ENCODE peak calls at places on chromosomes 1 and 21, in six cellular contexts. W, D, R, F, M and A are unnamed samples.

GRCh38 chr1:50808296-50808695 is 151.8 kb downstream of the FAF1 start:
- DNase-seq in M (no peak), D (no peak), F (no peak), R (no peak), W (no peak), A (no peak)

GRCh38 chr1:71427066-71427465 is 346.2 kb upstream of the ZRANB2 start:
- DNase-seq in D (no peak), W (no peak), F (no peak), R (no peak), M (no peak), A (no peak)

GRCh38 chr21:35423694-35424093 is 374.6 kb upstream of the RUNX1 start:
- DNase-seq in M (no peak), D (peak; percentile 76), W (no peak), F (peak; percentile 48), R (no peak), A (no peak)

GRCh38 chr1:27634982-27635362 is at the start of gene FGR:
- DNase-seq in R (no peak), D (no peak), M (no peak), W (no peak), F (no peak), A (no peak)

GRCh38 chr1:156310962-156311361 is 11.9 kb upstream of the VHLL start:
- DNase-seq in W (no peak), R (no peak), D (peak; percentile 47), M (no peak), F (peak; percentile 16), A (no peak)

GRCh38 chr1:68174173-68175113 is 57.9 kb downstream of the WLS start:
- DNase-seq in R (no peak), F (peak; percentile 91), D (peak; percentile 98), M (peak; percentile 57), W (peak; percentile 32), A (no peak)

GRCh38 chr1:186930248-186930647 is 101.5 kb downstream of the PLA2G4A start:
- DNase-seq in W (no peak), D (peak; percentile 58), F (no peak), R (no peak), M (no peak), A (no peak)

GRCh38 chr1:111448482-111448917 is 556 bp downstream of the WDR77 start:
- DNase-seq in R (no peak), F (no peak), D (peak; percentile 12), M (no peak), W (no peak), A (no peak)

GRCh38 chr1:227685807-227686206 is 49.3 kb downstream of the JMJD4 start:
- DNase-seq in D (no peak), F (no peak), W (no peak), M (no peak), R (no peak), A (no peak)

GRCh38 chr21:38434913-38435533 is 63.3 kb downstream of the ERG start:
- DNase-seq in F (peak; percentile 57), W (no peak), R (no peak), D (peak; percentile 34), M (no peak), A (no peak)

GRCh38 chr1:224609333-224609732 is 6.8 kb upstream of the CNIH3 start:
- DNase-seq in F (no peak), W (no peak), R (no peak), D (no peak), M (no peak), A (no peak)

GRCh38 chr1:115545791-115546733 is 95.7 kb upstream of the VANGL1 start:
- DNase-seq in D (peak; percentile 95), F (peak; percentile 91), W (no peak), M (peak; percentile 94), R (peak; percentile 90), A (peak; percentile 67)

GRCh38 chr1:243482237-243483022 is 226.6 kb downstream of the SDCCAG8 start:
- DNase-seq in R (peak; percentile 69), D (peak; percentile 49), F (peak; percentile 55), W (peak; percentile 38), M (peak; percentile 32), A (peak; percentile 69)

GRCh38 chr1:241079459-241079858 is 277.5 kb downstream of the RGS7 start:
- DNase-seq in D (no peak), F (no peak), M (no peak), R (no peak), W (no peak), A (no peak)

GRCh38 chr1:153608089-153608672 is 4.8 kb downstream of the S100A16 start:
- DNase-seq in D (no peak), R (no peak), M (peak; percentile 27), F (no peak), W (no peak), A (no peak)

GRCh38 chr1:165842363-165843129 is 15.1 kb downstream of the UCK2 start:
- DNase-seq in D (peak; percentile 37), R (no peak), M (no peak), F (peak; percentile 58), W (no peak), A (no peak)

GRCh38 chr21:45624356-45624854 is 19.1 kb upstream of the PCBP3 start:
- DNase-seq in D (no peak), W (no peak), R (peak; percentile 10), F (no peak), M (no peak), A (no peak)

GRCh38 chr1:212459656-212460055 is 26.9 kb downstream of the NENF start:
- DNase-seq in F (no peak), R (no peak), M (no peak), W (no peak), D (no peak), A (no peak)

GRCh38 chr1:220294754-220295419 is 22.6 kb upstream of the RAB3GAP2 start:
- DNase-seq in R (no peak), D (no peak), F (peak; percentile 33), W (no peak), M (no peak), A (no peak)

GRCh38 chr1:39819091-39819812 is 30.6 kb upstream of the BMP8B start:
- DNase-seq in M (no peak), D (no peak), F (no peak), R (no peak), W (no peak), A (no peak)

GRCh38 chr1:203657735-203658134 is 31.1 kb downstream of the ATP2B4 start:
- DNase-seq in D (no peak), F (no peak), R (no peak), M (no peak), W (no peak), A (no peak)
- H3K4me1 ChIP-seq in D (peaks cover 15% of the 10 kb centered on the region), F (peaks cover 2% of the 10 kb centered on the region), R (peaks cover 5% of the 10 kb centered on the region), M (peaks cover 5% of the 10 kb centered on the region), W (no peaks in the 10 kb centered on the region), A (no peaks in the 10 kb centered on the region)

GRCh38 chr1:158153179-158153578 is 27.5 kb upstream of the CD1D start:
- DNase-seq in F (no peak), W (no peak), R (no peak), M (no peak), D (peak; percentile 13), A (no peak)
- H4K91ac ChIP-seq in F (no peak overlapping the region), W (no peak overlapping the region), R (no peak overlapping the region), M (no peak overlapping the region), D (no peak overlapping the region), A (no peak overlapping the region)

DNA sequence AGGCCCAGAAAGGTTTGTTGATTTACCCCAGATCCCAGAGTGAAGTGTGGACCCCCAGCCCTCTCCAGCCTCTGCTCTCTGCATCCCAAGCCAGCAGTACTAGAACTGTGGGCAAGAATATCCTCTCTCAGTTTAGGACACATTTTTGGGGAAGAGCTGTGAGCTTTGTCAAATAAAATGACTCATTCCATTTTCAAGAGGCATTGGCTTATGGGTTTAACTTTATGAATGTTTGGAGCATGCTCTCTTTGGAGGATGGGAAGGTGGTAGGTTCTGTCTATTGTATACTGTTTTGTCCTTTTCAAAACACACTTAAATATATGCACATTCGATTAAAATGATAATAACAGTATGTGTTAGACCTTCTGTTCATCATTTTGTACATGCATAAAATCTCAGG is 70.6 kb upstream of the CNTN2 start:
- DNase-seq in W (no peak), R (no peak), D (no peak), M (no peak), F (no peak), A (no peak)
- H2AFZ ChIP-seq in W (no peak overlapping the region), R (no peak overlapping the region), D (no peak overlapping the region), M (no peak overlapping the region), F (no peak overlapping the region), A (no peak overlapping the region)

DNA sequence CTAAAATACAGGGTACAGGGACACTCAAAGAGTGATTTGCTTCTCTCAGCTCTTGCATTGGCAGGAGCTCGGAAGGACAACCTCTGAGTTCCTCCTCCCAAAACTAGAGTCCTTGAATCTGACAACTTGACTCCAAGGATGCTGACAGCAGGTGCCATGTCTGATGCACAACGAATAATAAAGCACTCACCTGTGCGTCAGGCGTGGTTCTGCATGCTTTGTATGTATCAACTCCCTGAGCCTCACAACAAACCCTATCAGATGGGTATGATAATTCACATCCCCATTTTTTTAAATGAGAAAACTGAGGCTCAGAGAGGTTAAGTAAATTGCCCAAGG is 1.4 kb downstream of the LAPTM5 start:
- DNase-seq in F (no peak), D (no peak), R (no peak), M (no peak), W (no peak), A (no peak)
- H3K4me1 ChIP-seq in F (peaks cover 28% of the 10 kb centered on the region), D (peaks cover 6% of the 10 kb centered on the region), R (no peaks in the 10 kb centered on the region), M (peaks cover 19% of the 10 kb centered on the region), W (peaks cover 11% of the 10 kb centered on the region), A (peaks cover 4% of the 10 kb centered on the region)

GRCh38 chr1:42506576-42506975 is 43.5 kb downstream of the CCDC30 start:
- DNase-seq in R (no peak), D (no peak), M (no peak), W (no peak), F (no peak), A (no peak)

GRCh38 chr1:42504535-42505128 is 41.5 kb downstream of the CCDC30 start:
- DNase-seq in R (no peak), D (no peak), F (no peak), W (no peak), M (no peak), A (no peak)
- H4K91ac ChIP-seq in R (no peak overlapping the region), D (no peak overlapping the region), F (no peak overlapping the region), W (no peak overlapping the region), M (no peak overlapping the region), A (no peak overlapping the region)